ENCODE peak calls at places on chromosome 5, in four cellular contexts. One of them, this sample, is unnamed.

GRCh38 chr5:109650451-109650850 is 39.3 kb upstream of the MAN2A1 start:
- DNase-seq in K562: no peak
- DNase-seq in SK-N-SH: no peak
- DNase-seq in HepG2: no peak
- DNase-seq in this sample: no peak

GRCh38 chr5:66652818-66653217 is 56.6 kb downstream of the MAST4 start:
- DNase-seq in K562: no peak
- DNase-seq in SK-N-SH: no peak
- DNase-seq in HepG2: no peak
- DNase-seq in this sample: no peak

GRCh38 chr5:94361832-94362754 is 256.3 kb downstream of the KIAA0825 start:
- DNase-seq in HepG2: no peak
- DNase-seq in K562: no peak
- DNase-seq in SK-N-SH: no peak
- DNase-seq in this sample: no peak

GRCh38 chr5:109947667-109948066 is 257.9 kb downstream of the MAN2A1 start:
- DNase-seq in HepG2: peak
- DNase-seq in K562: no peak
- DNase-seq in SK-N-SH: no peak
- DNase-seq in this sample: no peak

GRCh38 chr5:56269216-56269927 is 36.2 kb upstream of the ANKRD55 start:
- DNase-seq in HepG2: peak
- DNase-seq in K562: peak
- DNase-seq in SK-N-SH: peak
- DNase-seq in this sample: peak

GRCh38 chr5:135560858-135561257 is 17.9 kb downstream of the CXCL14 start:
- DNase-seq in HepG2: peak
- DNase-seq in K562: peak
- DNase-seq in SK-N-SH: peak
- DNase-seq in this sample: peak

GRCh38 chr5:126633552-126633951 is 32.8 kb downstream of the PHAX start:
- DNase-seq in SK-N-SH: no peak
- DNase-seq in K562: no peak
- DNase-seq in HepG2: no peak
- DNase-seq in this sample: no peak

GRCh38 chr5:113325054-113325453 is 109.7 kb downstream of the TSSK1B start:
- DNase-seq in K562: no peak
- DNase-seq in SK-N-SH: no peak
- DNase-seq in HepG2: no peak
- DNase-seq in this sample: no peak

GRCh38 chr5:172452398-172453205 is 1.7 kb downstream of the SH3PXD2B start:
- DNase-seq in K562: no peak
- DNase-seq in HepG2: no peak
- DNase-seq in SK-N-SH: peak
- DNase-seq in this sample: peak

GRCh38 chr5:134038143-134038542 is 33.4 kb upstream of the VDAC1 start:
- DNase-seq in K562: no peak
- DNase-seq in SK-N-SH: no peak
- DNase-seq in HepG2: peak
- DNase-seq in this sample: no peak

GRCh38 chr5:14189680-14190079 is 46.5 kb downstream of the TRIO start:
- DNase-seq in K562: no peak
- DNase-seq in HepG2: no peak
- DNase-seq in SK-N-SH: no peak
- DNase-seq in this sample: no peak

GRCh38 chr5:119136666-119137318 is 65.9 kb downstream of the DMXL1 start:
- DNase-seq in SK-N-SH: no peak
- DNase-seq in HepG2: no peak
- DNase-seq in K562: no peak
- DNase-seq in this sample: no peak

GRCh38 chr5:76326559-76327351 is 76.3 kb upstream of the IQGAP2 start:
- DNase-seq in HepG2: no peak
- DNase-seq in SK-N-SH: no peak
- DNase-seq in K562: no peak
- DNase-seq in this sample: no peak
- TF ChIP-seq ELF1 in HepG2: no peak
- TF ChIP-seq ELF1 in SK-N-SH: no peak
- TF ChIP-seq ELF1 in K562: no peak
- TF ChIP-seq ELF1 in this sample: no peak

DNA sequence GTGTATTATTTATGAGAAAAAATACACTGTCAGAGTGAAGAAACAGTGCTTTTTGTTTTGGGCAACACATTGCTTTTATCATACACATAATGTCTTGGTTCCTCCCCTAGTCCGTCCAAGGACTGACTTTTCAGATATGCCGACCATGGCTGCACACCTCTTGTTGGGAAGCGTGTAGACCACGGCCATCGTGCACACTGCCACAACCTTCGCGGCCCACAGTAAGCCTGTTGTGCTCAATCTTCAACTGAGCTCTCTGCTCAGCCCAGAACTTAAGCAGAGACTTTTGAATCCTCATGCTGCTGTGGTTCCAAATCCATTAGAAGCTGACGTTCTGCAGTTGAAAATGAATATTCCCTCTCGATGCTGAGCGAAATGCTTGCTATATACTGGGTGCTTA is 157.6 kb upstream of the IRX2 start:
- DNase-seq in K562: no peak
- DNase-seq in HepG2: no peak
- DNase-seq in SK-N-SH: no peak
- DNase-seq in this sample: no peak
- TF ChIP-seq ELF1 in K562: no peak
- TF ChIP-seq ELF1 in HepG2: no peak
- TF ChIP-seq ELF1 in SK-N-SH: no peak
- TF ChIP-seq ELF1 in this sample: no peak

GRCh38 chr5:148559461-148559860 is 94.9 kb downstream of the HTR4 start:
- DNase-seq in HepG2: no peak
- DNase-seq in SK-N-SH: no peak
- DNase-seq in K562: no peak
- DNase-seq in this sample: no peak
- TF ChIP-seq ELF1 in HepG2: no peak
- TF ChIP-seq ELF1 in SK-N-SH: no peak
- TF ChIP-seq ELF1 in K562: no peak
- TF ChIP-seq ELF1 in this sample: no peak

GRCh38 chr5:127700237-127700766 is 2.9 kb upstream of the CCDC192 start:
- DNase-seq in SK-N-SH: no peak
- DNase-seq in K562: no peak
- DNase-seq in HepG2: no peak
- DNase-seq in this sample: no peak
- TF ChIP-seq ELF1 in SK-N-SH: no peak
- TF ChIP-seq ELF1 in K562: no peak
- TF ChIP-seq ELF1 in HepG2: no peak
- TF ChIP-seq ELF1 in this sample: no peak

DNA sequence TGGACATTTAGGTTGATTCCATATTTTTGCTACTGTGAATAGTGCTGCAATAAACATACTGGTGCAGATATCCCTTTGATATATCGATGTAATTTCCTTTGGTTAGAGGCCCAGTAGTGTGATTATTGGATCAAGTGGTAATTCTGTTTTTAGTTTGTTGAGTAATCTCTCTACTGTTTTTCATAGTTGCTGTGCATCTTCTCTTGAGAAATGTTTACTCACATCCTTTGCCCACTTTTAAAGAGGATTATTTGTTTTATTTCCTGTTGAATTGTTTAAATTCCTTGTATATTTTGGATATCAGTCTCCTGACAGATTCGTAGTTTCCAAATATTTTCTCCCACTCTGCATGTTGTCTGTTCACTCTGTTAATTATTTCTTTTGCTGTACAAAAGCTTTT is 352.6 kb upstream of the TARS1 start:
- DNase-seq in K562: no peak
- DNase-seq in HepG2: no peak
- DNase-seq in SK-N-SH: no peak
- DNase-seq in this sample: no peak
- TF ChIP-seq ELF1 in K562: no peak
- TF ChIP-seq ELF1 in HepG2: no peak
- TF ChIP-seq ELF1 in SK-N-SH: no peak
- TF ChIP-seq ELF1 in this sample: no peak

DNA sequence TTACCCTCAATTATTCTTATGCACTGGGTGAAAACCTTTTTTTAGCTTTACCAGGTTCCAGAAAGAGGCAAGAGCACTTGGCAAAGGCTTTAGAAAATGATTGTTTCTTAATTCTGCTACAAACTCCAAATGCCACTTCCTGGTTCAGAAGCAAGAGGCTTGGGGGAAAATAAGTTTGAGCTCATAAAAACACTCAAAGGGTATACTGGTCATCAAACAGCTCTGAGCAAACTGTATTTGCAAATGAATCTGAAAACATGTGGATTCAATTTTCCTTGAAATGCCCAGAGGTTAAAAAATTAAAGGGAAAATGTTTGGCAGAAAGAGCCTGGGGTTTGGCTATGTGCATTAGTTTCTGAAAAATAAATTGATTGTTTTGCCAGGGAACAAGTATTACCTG is 615.5 kb downstream of the EBF1 start:
- DNase-seq in K562: no peak
- DNase-seq in SK-N-SH: peak
- DNase-seq in HepG2: no peak
- DNase-seq in this sample: no peak
- TF ChIP-seq ELF1 in K562: no peak
- TF ChIP-seq ELF1 in SK-N-SH: no peak
- TF ChIP-seq ELF1 in HepG2: no peak
- TF ChIP-seq ELF1 in this sample: no peak

GRCh38 chr5:160175438-160176218 is 53.7 kb upstream of the FABP6 start:
- DNase-seq in HepG2: no peak
- DNase-seq in K562: no peak
- DNase-seq in SK-N-SH: peak
- DNase-seq in this sample: no peak

GRCh38 chr5:160171656-160172055 is 52.4 kb upstream of the PWWP2A start:
- DNase-seq in K562: no peak
- DNase-seq in SK-N-SH: no peak
- DNase-seq in HepG2: no peak
- DNase-seq in this sample: no peak

GRCh38 chr5:160174290-160174689 is 55.0 kb upstream of the FABP6 start:
- DNase-seq in SK-N-SH: no peak
- DNase-seq in K562: no peak
- DNase-seq in HepG2: no peak
- DNase-seq in this sample: no peak

GRCh38 chr5:160169326-160169725 is 50.1 kb upstream of the PWWP2A start:
- DNase-seq in HepG2: no peak
- DNase-seq in K562: peak
- DNase-seq in SK-N-SH: no peak
- DNase-seq in this sample: no peak

DNA sequence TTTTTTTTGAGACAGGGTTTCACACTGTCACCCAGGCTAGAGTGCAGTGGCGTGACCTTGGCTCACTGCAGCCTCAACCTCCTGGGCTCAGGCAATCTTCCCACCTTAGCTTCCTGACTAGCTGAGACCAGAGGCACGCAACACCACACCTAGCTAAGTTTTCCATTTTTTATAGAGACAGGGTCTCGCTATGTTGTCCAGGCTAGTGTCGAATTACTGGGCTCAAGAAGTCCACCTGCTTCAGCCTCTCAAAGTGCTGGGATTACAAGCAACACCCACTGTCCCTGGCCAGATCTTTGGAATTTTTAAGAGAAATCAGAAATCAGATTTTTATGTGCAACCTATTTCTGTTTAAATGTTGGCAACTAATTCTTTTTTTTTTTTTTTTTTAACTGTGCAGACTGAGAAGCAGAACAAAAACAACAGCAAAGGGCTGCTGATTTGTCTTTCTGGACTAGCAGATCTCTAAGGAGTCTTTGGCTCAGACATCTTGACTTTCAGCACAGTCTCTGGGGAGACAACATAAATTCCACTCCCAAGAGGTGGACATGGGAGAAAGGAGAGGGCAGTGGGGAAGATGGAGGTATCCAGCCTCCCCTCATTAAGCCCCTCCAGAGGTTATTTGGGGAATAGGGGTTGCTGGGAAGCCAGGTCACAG is 54.4 kb upstream of the FABP6 start:
- DNase-seq in SK-N-SH: no peak
- DNase-seq in HepG2: no peak
- DNase-seq in K562: no peak
- DNase-seq in this sample: no peak
- TF ChIP-seq ELF1 in SK-N-SH: no peak
- TF ChIP-seq ELF1 in HepG2: no peak
- TF ChIP-seq ELF1 in K562: no peak
- TF ChIP-seq ELF1 in this sample: no peak

GRCh38 chr5:430214-430925 is 12.6 kb upstream of the EXOC3 start:
- DNase-seq in SK-N-SH: no peak
- DNase-seq in K562: no peak
- DNase-seq in HepG2: no peak
- DNase-seq in this sample: no peak
- TF ChIP-seq ELF1 in SK-N-SH: no peak
- TF ChIP-seq ELF1 in K562: no peak
- TF ChIP-seq ELF1 in HepG2: no peak
- TF ChIP-seq ELF1 in this sample: no peak

GRCh38 chr5:72377920-72378635 is 57.9 kb downstream of the PTCD2 start:
- DNase-seq in K562: no peak
- DNase-seq in SK-N-SH: no peak
- DNase-seq in HepG2: no peak
- DNase-seq in this sample: no peak

GRCh38 chr5:72378636-72379289 is 58.6 kb downstream of the PTCD2 start:
- DNase-seq in K562: peak
- DNase-seq in SK-N-SH: peak
- DNase-seq in HepG2: no peak
- DNase-seq in this sample: no peak

GRCh38 chr5:72380491-72381274 is 60.5 kb downstream of the PTCD2 start:
- DNase-seq in K562: no peak
- DNase-seq in HepG2: no peak
- DNase-seq in SK-N-SH: no peak
- DNase-seq in this sample: no peak

GRCh38 chr5:72383280-72384205 is 63.4 kb downstream of the PTCD2 start:
- DNase-seq in HepG2: no peak
- DNase-seq in SK-N-SH: no peak
- DNase-seq in K562: no peak
- DNase-seq in this sample: no peak

GRCh38 chr5:72379936-72380335 is 59.8 kb downstream of the PTCD2 start:
- DNase-seq in K562: no peak
- DNase-seq in SK-N-SH: no peak
- DNase-seq in HepG2: no peak
- DNase-seq in this sample: no peak
- TF ChIP-seq ELF1 in K562: no peak
- TF ChIP-seq ELF1 in SK-N-SH: no peak
- TF ChIP-seq ELF1 in HepG2: no peak
- TF ChIP-seq ELF1 in this sample: no peak

GRCh38 chr5:61071565-61071964 is 90.7 kb downstream of the SMIM15 start:
- DNase-seq in SK-N-SH: no peak
- DNase-seq in K562: no peak
- DNase-seq in HepG2: no peak
- DNase-seq in this sample: no peak
- TF ChIP-seq ELF1 in SK-N-SH: no peak
- TF ChIP-seq ELF1 in K562: no peak
- TF ChIP-seq ELF1 in HepG2: no peak
- TF ChIP-seq ELF1 in this sample: no peak

This sample was measured in HCT116.